ENCODE peak calls at places on chromosomes 4 and X, in six cellular contexts. X is stromal cell of bone marrow, G is NCI-H774, J is NCI-H1105, N is NCI-H1417, P is head of caudate nucleus. V is an unnamed sample.

GRCh38 chr4:181685911-181686310 is 557.3 kb upstream of the TENM3 start:
- DNase-seq in J (no peak), P (no peak), G (no peak), X (peak; percentile 51), N (no peak), V (no peak)

GRCh38 chr4:133152330-133152791 is 3.3 kb downstream of the PCDH10 start:
- DNase-seq in N (no peak), X (no peak), P (peak; percentile 76), G (no peak), J (no peak), V (no peak)

GRCh38 chr4:11615601-11616000 is 186.9 kb upstream of the HS3ST1 start:
- DNase-seq in P (no peak), X (no peak), G (no peak), N (no peak), J (no peak), V (no peak)

GRCh38 chrX:87006561-87006960 is 511.0 kb upstream of the KLHL4 start:
- DNase-seq in X (no peak), P (no peak), N (no peak), J (no peak), G (no peak), V (no peak)

GRCh38 chr4:8592366-8593267 is at the start of gene CPZ:
- DNase-seq in G (no peak), P (no peak), J (no peak), N (no peak), X (peak; percentile 23), V (no peak)

GRCh38 chr4:38392223-38392855 is 271.7 kb upstream of the KLF3 start:
- DNase-seq in N (no peak), G (no peak), X (no peak), J (no peak), P (no peak), V (no peak)

GRCh38 chr4:128220286-128221235 is 67.1 kb downstream of the PGRMC2 start:
- DNase-seq in X (peak; percentile 33), J (no peak), G (no peak), P (no peak), N (no peak), V (no peak)

GRCh38 chrX:109826954-109827708 is 94.1 kb upstream of the ACSL4 start:
- DNase-seq in J (no peak), P (no peak), X (no peak), N (no peak), G (no peak), V (no peak)

GRCh38 chr4:113616443-113616842 is 145.1 kb downstream of the CAMK2D start:
- DNase-seq in N (no peak), G (no peak), X (no peak), P (no peak), J (no peak), V (no peak)

GRCh38 chr4:6416518-6417286 is 55.7 kb downstream of the PPP2R2C start:
- DNase-seq in N (no peak), J (no peak), G (no peak), X (no peak), P (peak; percentile 81), V (no peak)

GRCh38 chr4:11446156-11446811 is 17.6 kb upstream of the HS3ST1 start:
- DNase-seq in N (no peak), J (no peak), G (no peak), P (no peak), X (peak; percentile 34), V (peak; percentile 26)

GRCh38 chr4:32858971-32859370 is 2138.8 kb downstream of the PCDH7 start:
- DNase-seq in G (no peak), N (no peak), X (peak; percentile 12), P (no peak), J (no peak), V (no peak)

GRCh38 chr4:135434936-135435335 is 1233.3 kb upstream of the PABPC4L start:
- DNase-seq in J (no peak), G (no peak), X (no peak), N (no peak), P (no peak), V (no peak)

GRCh38 chr4:29009908-29010307 is 1710.3 kb upstream of the PCDH7 start:
- DNase-seq in X (no peak), N (no peak), G (no peak), P (no peak), J (no peak), V (no peak)

V was measured in esophagus muscularis mucosa.